ENCODE peak calls at places on chromosomes 7 and 10, in four cellular contexts. One of them, this sample, is unnamed.
A peak's percentile ranks its signal among the peaks of the same experiment; 100 is the strongest.

GRCh38 chr10:11242443-11243386 is 225.0 kb downstream of the CELF2 start:
- DNase-seq in K562: no peak
- DNase-seq in HepG2: no peak
- DNase-seq in A549: no peak
- DNase-seq in this sample: no peak

GRCh38 chr10:101672536-101672935 is 22.4 kb downstream of the FBXW4 start:
- DNase-seq in K562: no peak
- DNase-seq in HepG2: no peak
- DNase-seq in A549: no peak
- DNase-seq in this sample: no peak

GRCh38 chr7:12607134-12607533 is 36.6 kb downstream of the SCIN start:
- DNase-seq in K562: no peak
- DNase-seq in HepG2: no peak
- DNase-seq in A549: no peak
- DNase-seq in this sample: no peak

GRCh38 chr7:129354428-129355157 is 79.6 kb upstream of the STRIP2 start:
- DNase-seq in K562: no peak
- DNase-seq in HepG2: no peak
- DNase-seq in A549: no peak
- DNase-seq in this sample: no peak

GRCh38 chr10:98351831-98352402 is 63.1 kb downstream of the PYROXD2 start:
- DNase-seq in K562: no peak
- DNase-seq in HepG2: no peak
- DNase-seq in A549: no peak
- DNase-seq in this sample: no peak

GRCh38 chr7:27921081-27921836 is 181.3 kb downstream of the TAX1BP1 start:
- DNase-seq in K562: peak; percentile 64
- DNase-seq in HepG2: peak; percentile 70
- DNase-seq in A549: peak; percentile 49
- DNase-seq in this sample: no peak

GRCh38 chr10:118668228-118668952 is 72.9 kb upstream of the PRLHR start:
- DNase-seq in K562: no peak
- DNase-seq in HepG2: no peak
- DNase-seq in A549: no peak
- DNase-seq in this sample: no peak

GRCh38 chr10:97498841-97499560 is at the start of gene UBTD1:
- DNase-seq in K562: peak; percentile 24
- DNase-seq in HepG2: peak; percentile 19
- DNase-seq in A549: peak; percentile 27
- DNase-seq in this sample: peak; percentile 55

GRCh38 chr7:105480931-105481330 is 41.1 kb downstream of the PUS7 start:
- DNase-seq in K562: no peak
- DNase-seq in HepG2: no peak
- DNase-seq in A549: no peak
- DNase-seq in this sample: no peak

DNA sequence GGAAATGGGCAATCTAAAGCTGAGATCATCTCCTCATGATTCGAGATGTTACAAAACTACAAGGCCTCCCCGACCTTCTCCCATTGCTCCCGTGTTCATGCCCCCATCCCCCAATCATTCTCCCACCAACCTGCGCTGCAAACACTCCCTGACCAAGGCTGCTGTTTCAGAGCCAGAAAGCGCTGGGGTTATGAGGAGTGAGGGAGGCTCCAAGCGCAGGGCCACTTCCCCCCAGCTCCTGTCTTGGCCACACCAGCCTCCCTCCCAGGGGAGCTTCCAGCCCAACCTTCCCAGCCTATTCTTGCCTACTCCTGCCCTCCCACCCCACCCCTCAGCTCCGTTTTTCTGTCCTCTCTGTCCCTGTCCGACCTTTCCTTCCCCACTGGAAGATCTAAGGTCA is 14.7 kb upstream of the NODAL start:
- DNase-seq in K562: no peak
- DNase-seq in HepG2: no peak
- DNase-seq in A549: no peak
- DNase-seq in this sample: peak; percentile 33
- TF ChIP-seq HMGXB4 in K562: no peak
- TF ChIP-seq HMGXB4 in HepG2: no peak
- TF ChIP-seq HMGXB4 in A549: no peak
- TF ChIP-seq HMGXB4 in this sample: no peak

GRCh38 chr10:30788307-30788706 is 158.8 kb upstream of the LYZL2 start:
- DNase-seq in K562: no peak
- DNase-seq in HepG2: no peak
- DNase-seq in A549: no peak
- DNase-seq in this sample: no peak
- TF ChIP-seq MAX in K562: no peak
- TF ChIP-seq MAX in HepG2: no peak
- TF ChIP-seq MAX in A549: no peak
- TF ChIP-seq MAX in this sample: no peak

DNA sequence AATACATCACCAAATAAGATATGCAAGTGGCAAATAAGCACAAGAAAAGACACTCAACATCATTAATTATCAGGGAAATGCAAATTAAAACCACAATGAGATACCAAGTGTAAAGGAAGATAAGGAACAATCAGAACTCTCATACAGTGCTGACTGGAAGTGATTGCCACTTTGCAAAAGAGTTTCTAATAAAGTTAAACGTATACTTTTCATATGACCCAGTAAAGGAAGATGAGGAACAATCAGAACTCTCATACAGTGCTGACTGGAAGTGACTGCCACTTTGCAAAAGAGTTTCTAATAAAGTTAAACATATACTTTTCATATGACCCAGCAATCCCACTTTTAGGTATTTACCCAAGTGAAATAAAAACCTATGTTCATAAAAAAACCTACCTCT is 12.2 kb upstream of the JMJD1C start:
- DNase-seq in K562: no peak
- DNase-seq in HepG2: no peak
- DNase-seq in A549: no peak
- DNase-seq in this sample: no peak
- TF ChIP-seq HMGXB4 in K562: no peak
- TF ChIP-seq HMGXB4 in HepG2: no peak
- TF ChIP-seq HMGXB4 in A549: no peak
- TF ChIP-seq HMGXB4 in this sample: no peak

GRCh38 chr10:104253106-104253505 is 1.6 kb upstream of the GSTO1 start:
- DNase-seq in K562: peak; percentile 88
- DNase-seq in HepG2: peak; percentile 96
- DNase-seq in A549: no peak
- DNase-seq in this sample: no peak
- TF ChIP-seq MAX in K562: no peak
- TF ChIP-seq MAX in HepG2: peak; percentile 20
- TF ChIP-seq MAX in A549: no peak
- TF ChIP-seq MAX in this sample: no peak

DNA sequence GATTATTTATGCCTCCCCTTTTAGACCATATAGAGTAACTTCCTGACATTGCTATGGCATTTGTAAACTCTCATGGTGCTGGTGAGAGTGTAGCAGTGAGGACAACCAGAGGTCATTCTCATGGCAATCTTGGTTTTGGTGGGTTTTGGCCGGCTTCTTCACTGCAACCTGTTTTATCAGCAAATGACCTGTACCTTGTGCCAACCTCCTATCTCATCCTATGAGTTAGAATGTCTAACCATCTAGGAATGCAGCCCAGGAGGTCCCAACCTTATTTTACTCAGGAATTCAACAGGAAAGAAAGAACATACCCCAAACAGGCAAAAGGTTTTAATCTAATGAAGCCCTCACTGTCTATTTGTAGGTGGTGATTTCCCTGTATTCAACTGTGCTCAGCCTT is 205.4 kb upstream of the YAE1 start:
- DNase-seq in K562: no peak
- DNase-seq in HepG2: no peak
- DNase-seq in A549: no peak
- DNase-seq in this sample: no peak
- TF ChIP-seq HMGXB4 in K562: no peak
- TF ChIP-seq HMGXB4 in HepG2: no peak
- TF ChIP-seq HMGXB4 in A549: no peak
- TF ChIP-seq HMGXB4 in this sample: no peak

DNA sequence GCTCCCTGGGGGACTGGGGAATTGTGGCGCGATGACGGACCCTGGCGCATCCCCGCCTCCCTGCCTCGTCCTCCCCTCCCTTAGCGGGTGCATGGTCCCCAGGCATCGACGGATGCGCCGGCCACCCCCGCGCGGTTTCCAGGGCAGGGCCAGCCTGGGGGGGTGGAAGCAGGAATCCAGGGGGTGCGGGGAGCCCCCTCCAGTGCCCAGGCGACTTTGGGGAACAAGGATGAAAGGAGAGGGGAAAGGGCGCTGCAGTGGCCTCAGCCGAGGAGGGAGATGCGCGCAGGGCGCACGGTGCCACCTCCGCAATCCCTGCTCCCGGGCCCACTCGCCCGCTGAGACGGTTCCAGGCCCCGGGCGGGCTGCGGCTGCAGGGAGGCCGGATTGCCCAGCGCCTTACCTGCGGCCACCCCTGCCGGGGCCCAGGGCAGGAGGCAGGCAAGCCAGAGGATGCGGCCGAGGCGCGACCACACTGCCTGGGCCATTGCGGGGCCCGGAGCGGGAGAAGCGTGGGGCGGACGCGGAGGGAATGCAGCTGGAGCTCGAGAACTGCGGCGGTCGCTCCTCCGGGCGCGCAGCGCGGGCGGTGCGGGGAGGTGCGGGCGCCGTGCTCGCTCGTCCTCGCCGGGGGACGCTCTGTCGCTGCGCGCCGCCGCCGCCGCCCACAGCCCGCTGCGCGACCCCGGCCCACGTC is at the start of gene TMEM130:
- DNase-seq in K562: no peak
- DNase-seq in HepG2: no peak
- DNase-seq in A549: no peak
- DNase-seq in this sample: peak; percentile 32
- TF ChIP-seq MAX in K562: no peak
- TF ChIP-seq MAX in HepG2: no peak
- TF ChIP-seq MAX in A549: no peak
- TF ChIP-seq MAX in this sample: peak; percentile 70

GRCh38 chr10:114281006-114281405 is 42.0 kb downstream of the VWA2 start:
- DNase-seq in K562: no peak
- DNase-seq in HepG2: no peak
- DNase-seq in A549: no peak
- DNase-seq in this sample: no peak

GRCh38 chr10:114278884-114279191 is 39.8 kb downstream of the VWA2 start:
- DNase-seq in K562: no peak
- DNase-seq in HepG2: no peak
- DNase-seq in A549: no peak
- DNase-seq in this sample: no peak

GRCh38 chr10:114279289-114279688 is 40.2 kb downstream of the VWA2 start:
- DNase-seq in K562: no peak
- DNase-seq in HepG2: no peak
- DNase-seq in A549: no peak
- DNase-seq in this sample: no peak

GRCh38 chr10:114281461-114281860 is 42.4 kb downstream of the VWA2 start:
- DNase-seq in K562: no peak
- DNase-seq in HepG2: no peak
- DNase-seq in A549: no peak
- DNase-seq in this sample: no peak

GRCh38 chr10:114279886-114280644 is 41.0 kb downstream of the VWA2 start:
- DNase-seq in K562: no peak
- DNase-seq in HepG2: no peak
- DNase-seq in A549: no peak
- DNase-seq in this sample: no peak
- TF ChIP-seq HMGXB4 in K562: no peak
- TF ChIP-seq HMGXB4 in HepG2: no peak
- TF ChIP-seq HMGXB4 in A549: no peak
- TF ChIP-seq HMGXB4 in this sample: no peak

DNA sequence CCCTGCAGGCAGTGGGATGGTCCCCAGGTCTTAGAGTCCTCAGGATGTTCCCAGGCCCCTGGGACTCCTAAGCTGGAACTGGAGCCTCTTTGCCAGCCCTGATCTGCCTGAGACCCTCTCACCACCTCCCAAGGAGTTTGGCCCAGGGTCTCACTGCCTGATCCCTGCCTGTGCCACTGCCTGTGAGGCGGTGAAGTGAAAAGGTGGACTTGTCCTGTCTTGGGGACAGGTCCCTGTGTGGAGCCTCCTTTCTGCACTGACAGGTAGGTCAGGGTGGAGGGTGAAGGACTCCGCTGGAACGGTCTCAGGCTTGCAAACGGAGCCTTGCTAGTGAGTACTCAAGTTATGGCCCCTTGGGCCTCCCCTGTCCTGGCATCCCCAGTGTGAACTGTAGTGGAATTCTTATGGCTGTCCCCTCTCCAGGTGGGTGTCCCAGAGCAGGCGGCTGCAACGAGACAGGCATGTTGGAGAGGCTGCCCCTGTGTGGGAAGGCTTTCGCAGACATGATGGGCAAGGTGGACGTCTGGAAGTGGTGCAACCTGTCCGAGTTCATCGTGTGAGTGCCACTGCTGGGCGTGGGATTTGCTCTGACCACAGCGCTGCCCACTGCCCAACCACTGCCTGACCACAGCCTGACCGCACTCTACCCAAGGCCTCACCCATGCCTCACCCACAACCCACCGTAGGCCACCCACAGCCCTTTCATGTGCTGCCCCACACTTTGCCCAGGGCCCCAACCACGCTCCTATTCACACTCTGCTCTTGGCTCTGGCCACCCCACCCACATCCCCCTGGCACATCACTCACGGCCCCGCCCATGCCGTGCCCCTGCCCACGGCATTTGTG is 19.5 kb downstream of the RAMP3 start:
- DNase-seq in K562: no peak
- DNase-seq in HepG2: no peak
- DNase-seq in A549: no peak
- DNase-seq in this sample: no peak
- TF ChIP-seq MAX in K562: no peak
- TF ChIP-seq MAX in HepG2: no peak
- TF ChIP-seq MAX in A549: no peak
- TF ChIP-seq MAX in this sample: no peak

GRCh38 chr10:30531751-30532530 is 97.6 kb downstream of the LYZL2 start:
- DNase-seq in K562: no peak
- DNase-seq in HepG2: no peak
- DNase-seq in A549: no peak
- DNase-seq in this sample: no peak
- TF ChIP-seq HMGXB4 in K562: no peak
- TF ChIP-seq HMGXB4 in HepG2: no peak
- TF ChIP-seq HMGXB4 in A549: no peak
- TF ChIP-seq HMGXB4 in this sample: no peak

DNA sequence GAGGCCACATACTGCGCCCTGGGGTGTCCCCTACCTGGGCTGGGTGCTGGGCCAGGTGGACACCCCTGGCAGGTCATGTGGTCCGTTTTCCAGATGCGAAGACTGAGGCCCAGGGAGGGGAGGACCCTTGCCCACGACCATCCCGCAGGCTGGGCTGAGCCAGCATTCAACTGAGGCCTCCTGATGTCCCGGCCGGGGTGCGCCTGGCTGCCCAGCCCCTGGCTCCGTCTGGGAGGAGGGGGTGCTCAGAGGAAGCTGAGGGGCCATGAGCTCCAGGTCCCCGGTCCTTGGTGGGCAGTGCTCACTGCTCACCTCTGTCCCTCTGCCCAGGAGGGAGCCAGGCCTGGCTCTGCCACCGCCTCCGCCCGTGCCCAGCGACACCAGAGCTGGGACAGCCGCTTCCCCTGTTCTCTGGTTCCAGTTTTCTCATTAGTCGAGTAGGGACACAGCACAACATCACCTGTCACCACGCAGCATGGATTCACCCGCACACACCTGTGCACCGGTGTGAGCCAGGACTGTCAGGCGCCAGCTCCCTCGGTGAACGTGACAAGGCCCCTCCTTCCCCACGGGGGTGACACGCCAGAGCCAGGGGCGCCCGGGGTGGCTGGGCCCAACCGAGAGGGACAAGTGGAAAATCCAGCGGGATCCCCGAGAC is 139.7 kb downstream of the ELFN1 start:
- DNase-seq in K562: no peak
- DNase-seq in HepG2: no peak
- DNase-seq in A549: no peak
- DNase-seq in this sample: no peak
- TF ChIP-seq MAX in K562: no peak
- TF ChIP-seq MAX in HepG2: no peak
- TF ChIP-seq MAX in A549: no peak
- TF ChIP-seq MAX in this sample: no peak

This sample was measured in WTC11.